ENCODE peak calls at places on chromosomes 12 and 14, in four cellular contexts. P, A, S and Z are unnamed samples.
A peak's percentile ranks its signal among the peaks of the same experiment; 100 is the strongest.

GRCh38 chr14:81273521-81273920 is 52.8 kb upstream of the GTF2A1 start:
- DNase-seq in P (no peak), A (no peak), S (no peak), Z (no peak)

GRCh38 chr14:104393199-104393897 is 186.2 kb upstream of the C14orf180 start:
- DNase-seq in P (no peak), A (peak; percentile 70), S (no peak), Z (peak; percentile 44)

GRCh38 chr14:94568186-94568585 is 6.9 kb downstream of the SERPINA4 start:
- DNase-seq in P (no peak), A (no peak), S (no peak), Z (no peak)

GRCh38 chr12:116508145-116509121 is 50.7 kb upstream of the MAP1LC3B2 start:
- DNase-seq in P (no peak), A (peak; percentile 83), S (no peak), Z (no peak)

GRCh38 chr14:76772300-76773187 is 11.3 kb downstream of the VASH1 start:
- DNase-seq in P (no peak), A (peak; percentile 74), S (no peak), Z (peak; percentile 88)

GRCh38 chr12:57388425-57388824 is 42.4 kb downstream of the R3HDM2 start:
- DNase-seq in P (no peak), A (no peak), S (no peak), Z (no peak)

GRCh38 chr14:96383445-96383844 is 8.5 kb upstream of the AK7 start:
- DNase-seq in P (no peak), A (no peak), S (no peak), Z (no peak)

GRCh38 chr12:5716221-5716620 is 228.8 kb downstream of the ANO2 start:
- DNase-seq in P (no peak), A (no peak), S (no peak), Z (peak; percentile 58)

GRCh38 chr14:56659964-56660551 is 80.5 kb downstream of the TMEM260 start:
- DNase-seq in P (peak; percentile 54), A (no peak), S (no peak), Z (no peak)

GRCh38 chr14:99581960-99582359 is 22.0 kb downstream of the CCDC85C start:
- DNase-seq in P (no peak), A (no peak), S (no peak), Z (no peak)

GRCh38 chr14:92511472-92512247 is 1.9 kb upstream of the RIN3 start:
- DNase-seq in P (peak; percentile 97), A (peak; percentile 76), S (no peak), Z (no peak)

GRCh38 chr12:43348221-43348620 is 203.8 kb downstream of the ADAMTS20 start:
- DNase-seq in P (no peak), A (no peak), S (no peak), Z (no peak)

GRCh38 chr14:70441641-70442040 is 10.3 kb upstream of the ADAM21 start:
- DNase-seq in P (no peak), A (no peak), S (no peak), Z (no peak)

GRCh38 chr14:70442750-70443149 is 9.2 kb upstream of the ADAM21 start:
- DNase-seq in P (no peak), A (no peak), S (no peak), Z (no peak)

DNA sequence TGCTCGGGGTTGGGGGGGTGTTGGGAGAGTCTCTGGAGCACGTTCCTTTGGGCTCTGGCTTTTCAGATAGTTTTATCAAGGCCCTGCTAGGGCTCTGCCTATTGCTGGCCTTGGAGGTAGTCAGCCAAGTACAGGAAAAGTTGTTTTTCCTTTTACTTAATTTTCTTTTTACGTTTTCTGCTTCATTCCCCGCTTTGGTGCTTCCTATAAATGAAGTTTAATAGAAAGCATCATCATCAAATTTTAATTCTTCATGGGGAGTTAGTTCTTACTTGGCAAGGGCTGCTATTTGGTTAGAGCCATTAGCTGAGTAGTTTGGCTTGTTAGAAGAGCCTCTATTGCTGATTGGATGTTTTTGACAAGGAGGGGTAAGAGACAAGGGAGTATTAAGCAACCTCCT is 15.1 kb upstream of the ADAM21 start:
- DNase-seq in P (no peak), A (no peak), S (no peak), Z (no peak)
- H3K9me3 ChIP-seq in P (peaks cover 25% of the 10 kb centered on the region), A (peaks cover 7% of the 10 kb centered on the region), S (peaks cover 62% of the 10 kb centered on the region), Z (no peaks in the 10 kb centered on the region)

DNA sequence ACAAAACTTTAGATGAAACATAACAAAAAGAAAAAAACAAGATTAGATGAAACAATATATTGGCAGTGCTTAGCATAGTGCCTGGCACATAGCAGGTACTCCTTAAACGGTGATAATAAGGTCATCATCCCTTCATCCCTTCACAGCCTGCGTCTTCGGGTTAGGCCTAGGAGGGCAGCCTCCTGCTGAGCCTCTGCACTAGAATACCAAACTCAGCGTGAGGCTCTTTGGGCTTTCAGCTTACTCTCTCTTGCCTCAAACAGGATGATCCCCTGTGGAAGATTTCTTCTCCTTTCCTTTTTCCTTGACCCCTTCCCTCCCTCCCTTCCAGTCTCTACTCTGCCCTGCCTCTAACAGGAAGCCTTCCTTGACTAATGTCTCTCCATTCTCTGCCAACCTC is 14.4 kb upstream of the FIGNL2 start:
- DNase-seq in P (no peak), A (peak; percentile 17), S (no peak), Z (no peak)
- H3K4me1 ChIP-seq in P (no peaks in the 10 kb centered on the region), A (no peaks in the 10 kb centered on the region), S (no peaks in the 10 kb centered on the region), Z (no peaks in the 10 kb centered on the region)

DNA sequence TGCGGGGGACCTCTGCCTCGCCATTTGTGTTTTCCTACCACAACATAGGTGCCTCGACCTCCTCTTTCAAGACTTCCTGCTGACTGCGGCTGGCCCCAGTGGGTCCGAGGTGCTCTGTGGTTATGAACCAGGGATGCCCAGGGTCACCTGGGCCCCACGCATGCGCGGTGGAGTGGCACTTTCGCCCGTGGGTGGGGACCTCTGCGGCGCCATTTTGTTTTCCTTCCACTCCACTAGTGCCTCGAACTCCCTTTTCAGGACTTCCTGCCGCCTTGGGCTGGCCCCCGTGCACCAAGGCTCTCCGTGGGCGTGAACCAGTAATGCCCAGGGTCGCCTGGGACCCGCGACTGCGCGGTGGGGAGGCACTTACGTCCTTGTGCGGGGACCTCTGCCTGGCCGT is 351.6 kb downstream of the ALG10 start:
- DNase-seq in P (no peak), A (no peak), S (no peak), Z (no peak)
- H3K9me3 ChIP-seq in P (no peaks in the 10 kb centered on the region), A (peaks cover 5% of the 10 kb centered on the region), S (peaks cover 100% of the 10 kb centered on the region), Z (peaks cover 12% of the 10 kb centered on the region)

DNA sequence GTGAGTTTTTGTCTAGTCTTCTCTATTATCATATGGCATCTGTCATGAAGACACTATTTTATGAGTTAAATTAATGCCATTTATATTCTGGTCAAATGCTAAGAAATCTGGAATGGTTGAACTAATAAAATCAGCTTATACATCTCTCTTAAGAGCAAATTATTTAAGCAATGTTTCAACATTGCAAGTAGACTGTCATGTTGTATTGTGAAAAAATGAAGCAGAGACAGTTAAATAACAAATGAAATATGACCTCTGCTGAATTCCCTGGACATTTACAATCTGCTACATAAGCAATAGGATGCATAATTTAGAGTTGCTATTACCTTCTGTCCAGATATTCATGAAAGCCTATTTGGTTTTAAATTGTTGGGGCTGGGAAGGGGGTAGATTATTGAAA is 30.6 kb downstream of the NAV3 start:
- DNase-seq in P (no peak), A (no peak), S (no peak), Z (no peak)
- H3K4me1 ChIP-seq in P (peaks cover 9% of the 10 kb centered on the region), A (no peaks in the 10 kb centered on the region), S (no peaks in the 10 kb centered on the region), Z (no peaks in the 10 kb centered on the region)